ENCODE peak calls at places on chromosomes 13 and 19, in ten cellular contexts. N is NCI-H2081; M is epithelial cell of esophagus; T is Caki2; C is natural killer cell treated with Interleukin-12 subunit alpha and Interleukin-12 subunit beta and Interleukin-15 and Interleukin-18, amount 100 ng/mL, for 72 hours; J is ureter; L is CD8-positive, alpha-beta T cell; B is activated effector memory CD4-positive, alpha-beta T cell treated with Interleukin-2 at 50 U/mL for 16 hours; H is T-helper 1 cell; P is stimulated activated naive CD8-positive, alpha-beta T cell treated with anti-CD3 and anti-CD28 coated beads, Interleukin-15, Interleukin-2, amounts not matched to agents 100 U/mL and 50 U/mL, for 24 hours. G is an unnamed sample.

GRCh38 chr19:39696418-39696817 is 7.9 kb upstream of the LGALS14 start:
- DNase-seq in B (no peak), L (no peak), N (no peak), P (no peak), J (no peak), C (no peak), M (peak), T (no peak), H (no peak), G (no peak)

GRCh38 chr19:4061178-4061682 is 5.5 kb downstream of the ZBTB7A start:
- DNase-seq in L (no peak), B (peak), T (peak), C (no peak), M (peak), P (peak), H (no peak), J (peak), N (no peak), G (no peak)

GRCh38 chr13:101523732-101524131 is 71.3 kb downstream of the ITGBL1 start:
- DNase-seq in N (no peak), B (no peak), J (no peak), T (peak), P (no peak), H (no peak), M (peak), C (no peak), L (no peak), G (no peak)

GRCh38 chr13:96851856-96852255 is 142.4 kb downstream of the OXGR1 start:
- DNase-seq in H (no peak), T (no peak), N (no peak), M (no peak), P (no peak), B (no peak), L (no peak), J (no peak), C (no peak), G (no peak)

GRCh38 chr19:3538965-3539742 is at the start of gene TEKTIP1:
- DNase-seq in C (no peak), H (no peak), B (no peak), N (no peak), T (no peak), L (no peak), P (no peak), M (no peak), J (no peak), G (no peak)

GRCh38 chr19:15616183-15616582 is 1.2 kb downstream of the CYP4F8 start:
- DNase-seq in B (no peak), J (no peak), N (no peak), H (no peak), T (no peak), C (no peak), P (no peak), L (no peak), M (no peak), G (no peak)

GRCh38 chr19:35533822-35534521 is 716 bp downstream of the GAPDHS start:
- DNase-seq in C (no peak), T (no peak), L (peak), P (peak), N (no peak), H (no peak), M (peak), B (peak), J (peak), G (peak)

GRCh38 chr19:47598407-47599349 is 10.3 kb upstream of the BICRA start:
- DNase-seq in H (no peak), B (no peak), J (peak), L (no peak), N (no peak), C (no peak), M (peak), P (no peak), T (peak), G (no peak)

GRCh38 chr19:48095637-48096175 is 14.9 kb downstream of the PLA2G4C start:
- DNase-seq in H (no peak), P (no peak), N (no peak), C (no peak), L (no peak), M (no peak), B (no peak), J (no peak), T (no peak), G (no peak)

GRCh38 chr19:14450168-14450874 is 17.2 kb downstream of the PKN1 start:
- DNase-seq in M (no peak), J (no peak), L (peak), H (no peak), C (no peak), B (peak), N (no peak), P (peak), T (peak), G (peak)

GRCh38 chr13:23496255-23496654 is 62.8 kb upstream of the SACS start:
- DNase-seq in M (no peak), B (no peak), T (no peak), H (no peak), P (no peak), C (no peak), L (no peak), N (no peak), J (no peak), G (no peak)

G was measured in immature natural killer cell.